ENCODE peak calls at places on chromosomes 1 and 21, in five cellular contexts. V is HuH-7; Z is progenitor cell of endocrine pancreas; F is stimulated activated CD8-positive, alpha-beta memory T cell treated with anti-CD3 and anti-CD28 coated beads, Interleukin-12 subunit alpha, Interleukin-12 subunit beta, amount 100 ng/mL, for 4 hours; R is NCI-H1105. A is an unnamed sample.

GRCh38 chr1:115828101-115829022 is 12.6 kb downstream of the NHLH2 start:
- DNase-seq in V (no peak), Z (peak; percentile 28), F (no peak), R (peak; percentile 42), A (no peak)

GRCh38 chr1:243229526-243229925 is 25.6 kb downstream of the CEP170 start:
- DNase-seq in V (no peak), Z (no peak), F (no peak), R (no peak), A (no peak)

GRCh38 chr1:221335161-221336101 is 406.5 kb downstream of the DUSP10 start:
- DNase-seq in V (no peak), Z (no peak), F (no peak), R (no peak), A (no peak)

GRCh38 chr1:24315391-24315790 is 3.8 kb upstream of the GRHL3 start:
- DNase-seq in V (no peak), Z (no peak), F (no peak), R (no peak), A (no peak)

GRCh38 chr21:44846485-44847260 is 26.8 kb downstream of the PTTG1IP start:
- DNase-seq in V (no peak), Z (no peak), F (no peak), R (peak; percentile 3), A (no peak)

GRCh38 chr1:24410750-24411149 is 2.8 kb downstream of the STPG1 start:
- DNase-seq in V (no peak), Z (no peak), F (no peak), R (no peak), A (no peak)

GRCh38 chr1:157878059-157878458 is 36.5 kb upstream of the CD5L start:
- DNase-seq in V (no peak), Z (no peak), F (no peak), R (peak; percentile 33), A (no peak)

GRCh38 chr1:199273837-199274379 is 635.1 kb downstream of the PTPRC start:
- DNase-seq in V (no peak), Z (no peak), F (no peak), R (peak; percentile 64), A (no peak)

GRCh38 chr1:168135982-168136708 is 585 bp downstream of the GPR161 start:
- DNase-seq in V (peak; percentile 59), Z (peak; percentile 59), F (no peak), R (peak; percentile 26), A (peak; percentile 22)

GRCh38 chr1:106435269-106435668 is 621.2 kb upstream of the PRMT6 start:
- DNase-seq in V (no peak), Z (no peak), F (no peak), R (no peak), A (no peak)

GRCh38 chr1:74964508-74964907 is 169.7 kb upstream of the LHX8 start:
- DNase-seq in V (no peak), Z (no peak), F (no peak), R (peak; percentile 97), A (no peak)

GRCh38 chr1:23779826-23780371 is 1.7 kb downstream of the PITHD1 start:
- DNase-seq in V (no peak), Z (no peak), F (no peak), R (no peak), A (no peak)